ENCODE peak calls at places on chromosomes 12 and 14, in six cellular contexts. One of them, this sample, is unnamed.
A peak's percentile ranks its signal among the peaks of the same experiment; 100 is the strongest.

GRCh38 chr12:109697877-109698468 is 15.7 kb upstream of the FAM222A start:
- DNase-seq in astrocyte: no peak
- DNase-seq in GM23248: no peak
- DNase-seq in breast epithelium: no peak
- DNase-seq in cardiac muscle cell: no peak
- DNase-seq in PC-3: no peak
- DNase-seq in this sample: no peak

GRCh38 chr12:64652346-64652745 is 42.1 kb downstream of the RASSF3 start:
- DNase-seq in astrocyte: no peak
- DNase-seq in GM23248: no peak
- DNase-seq in breast epithelium: no peak
- DNase-seq in cardiac muscle cell: no peak
- DNase-seq in PC-3: no peak
- DNase-seq in this sample: no peak

GRCh38 chr12:121238604-121239334 is 28.8 kb downstream of the P2RX4 start:
- DNase-seq in astrocyte: no peak
- DNase-seq in GM23248: no peak
- DNase-seq in breast epithelium: no peak
- DNase-seq in cardiac muscle cell: no peak
- DNase-seq in PC-3: no peak
- DNase-seq in this sample: no peak

GRCh38 chr12:48296586-48297396 is 53.9 kb downstream of the ZNF641 start:
- DNase-seq in astrocyte: peak; percentile 73
- DNase-seq in GM23248: peak; percentile 82
- DNase-seq in breast epithelium: peak; percentile 70
- DNase-seq in cardiac muscle cell: peak; percentile 83
- DNase-seq in PC-3: peak; percentile 70
- DNase-seq in this sample: peak; percentile 36

GRCh38 chr14:65333926-65334687 is 78.4 kb upstream of the FUT8 start:
- DNase-seq in astrocyte: peak; percentile 74
- DNase-seq in GM23248: peak; percentile 83
- DNase-seq in breast epithelium: peak; percentile 53
- DNase-seq in cardiac muscle cell: no peak
- DNase-seq in PC-3: no peak
- DNase-seq in this sample: no peak

GRCh38 chr12:47556631-47557030 is 149.2 kb downstream of the RPAP3 start:
- DNase-seq in astrocyte: no peak
- DNase-seq in GM23248: no peak
- DNase-seq in breast epithelium: no peak
- DNase-seq in cardiac muscle cell: no peak
- DNase-seq in PC-3: no peak
- DNase-seq in this sample: no peak

GRCh38 chr14:73287071-73287470 is 49.8 kb downstream of the PAPLN start:
- DNase-seq in astrocyte: no peak
- DNase-seq in GM23248: no peak
- DNase-seq in breast epithelium: no peak
- DNase-seq in cardiac muscle cell: no peak
- DNase-seq in PC-3: no peak
- DNase-seq in this sample: no peak

GRCh38 chr14:65149116-65149515 is 46.8 kb upstream of the MAX start:
- DNase-seq in astrocyte: no peak
- DNase-seq in GM23248: no peak
- DNase-seq in breast epithelium: no peak
- DNase-seq in cardiac muscle cell: no peak
- DNase-seq in PC-3: no peak
- DNase-seq in this sample: no peak

GRCh38 chr14:81946808-81947798 is 413.4 kb upstream of the SEL1L start:
- DNase-seq in astrocyte: peak; percentile 0
- DNase-seq in GM23248: no peak
- DNase-seq in breast epithelium: no peak
- DNase-seq in cardiac muscle cell: no peak
- DNase-seq in PC-3: no peak
- DNase-seq in this sample: no peak

GRCh38 chr12:15982471-15982870 is 71.3 kb downstream of the DERA start:
- DNase-seq in astrocyte: peak; percentile 56
- DNase-seq in GM23248: peak; percentile 74
- DNase-seq in breast epithelium: no peak
- DNase-seq in cardiac muscle cell: no peak
- DNase-seq in PC-3: peak; percentile 46
- DNase-seq in this sample: no peak

GRCh38 chr14:68938515-68939423 is 40.3 kb downstream of the ACTN1 start:
- DNase-seq in astrocyte: no peak
- DNase-seq in GM23248: no peak
- DNase-seq in breast epithelium: no peak
- DNase-seq in cardiac muscle cell: no peak
- DNase-seq in PC-3: no peak
- DNase-seq in this sample: no peak

GRCh38 chr14:94601961-94602391 is 10.2 kb upstream of the SERPINA3 start:
- DNase-seq in astrocyte: peak; percentile 95
- DNase-seq in GM23248: peak; percentile 96
- DNase-seq in breast epithelium: no peak
- DNase-seq in cardiac muscle cell: no peak
- DNase-seq in PC-3: peak; percentile 48
- DNase-seq in this sample: no peak
- H3K27ac ChIP-seq in astrocyte: peak overlapping the region; percentile 69
- H3K27ac ChIP-seq in GM23248: peak overlapping the region; percentile 68
- H3K27ac ChIP-seq in breast epithelium: peak overlapping the region; percentile 68
- H3K27ac ChIP-seq in cardiac muscle cell: no peak overlapping the region
- H3K27ac ChIP-seq in PC-3: peak overlapping the region; percentile 53
- H3K27ac ChIP-seq in this sample: no peak overlapping the region

GRCh38 chr14:22532345-22533056 is 56.5 kb downstream of the DAD1 start:
- DNase-seq in astrocyte: peak; percentile 80
- DNase-seq in GM23248: peak; percentile 52
- DNase-seq in breast epithelium: no peak
- DNase-seq in cardiac muscle cell: peak; percentile 20
- DNase-seq in PC-3: no peak
- DNase-seq in this sample: no peak
- H3K4me3 ChIP-seq in astrocyte: no peak overlapping the region
- H3K4me3 ChIP-seq in GM23248: no peak overlapping the region
- H3K4me3 ChIP-seq in breast epithelium: no peak overlapping the region
- H3K4me3 ChIP-seq in cardiac muscle cell: no peak overlapping the region
- H3K4me3 ChIP-seq in PC-3: no peak overlapping the region
- H3K4me3 ChIP-seq in this sample: peak overlapping the region; percentile 25

GRCh38 chr12:6919588-6919987 is 5.2 kb downstream of the ENO2 start:
- DNase-seq in astrocyte: no peak
- DNase-seq in GM23248: no peak
- DNase-seq in breast epithelium: no peak
- DNase-seq in cardiac muscle cell: no peak
- DNase-seq in PC-3: no peak
- DNase-seq in this sample: no peak
- H3K27ac ChIP-seq in astrocyte: no peak overlapping the region
- H3K27ac ChIP-seq in GM23248: no peak overlapping the region
- H3K27ac ChIP-seq in breast epithelium: no peak overlapping the region
- H3K27ac ChIP-seq in cardiac muscle cell: no peak overlapping the region
- H3K27ac ChIP-seq in PC-3: no peak overlapping the region
- H3K27ac ChIP-seq in this sample: no peak overlapping the region

GRCh38 chr14:21671371-21671770 is 2.2 kb downstream of the OR4E1 start:
- DNase-seq in astrocyte: no peak
- DNase-seq in GM23248: no peak
- DNase-seq in breast epithelium: no peak
- DNase-seq in cardiac muscle cell: no peak
- DNase-seq in PC-3: no peak
- DNase-seq in this sample: no peak
- H3K4me3 ChIP-seq in astrocyte: no peak overlapping the region
- H3K4me3 ChIP-seq in GM23248: no peak overlapping the region
- H3K4me3 ChIP-seq in breast epithelium: no peak overlapping the region
- H3K4me3 ChIP-seq in cardiac muscle cell: no peak overlapping the region
- H3K4me3 ChIP-seq in PC-3: no peak overlapping the region
- H3K4me3 ChIP-seq in this sample: no peak overlapping the region

GRCh38 chr14:105857223-105857815 is 330.9 kb downstream of the TMEM121 start:
- DNase-seq in astrocyte: no peak
- DNase-seq in GM23248: no peak
- DNase-seq in breast epithelium: peak; percentile 43
- DNase-seq in cardiac muscle cell: no peak
- DNase-seq in PC-3: no peak
- DNase-seq in this sample: peak; percentile 16

GRCh38 chr14:105859717-105860614 is 333.6 kb downstream of the TMEM121 start:
- DNase-seq in astrocyte: no peak
- DNase-seq in GM23248: no peak
- DNase-seq in breast epithelium: no peak
- DNase-seq in cardiac muscle cell: no peak
- DNase-seq in PC-3: no peak
- DNase-seq in this sample: peak; percentile 44

GRCh38 chr14:105856676-105857222 is 330.4 kb downstream of the TMEM121 start:
- DNase-seq in astrocyte: no peak
- DNase-seq in GM23248: no peak
- DNase-seq in breast epithelium: no peak
- DNase-seq in cardiac muscle cell: no peak
- DNase-seq in PC-3: no peak
- DNase-seq in this sample: no peak

GRCh38 chr14:105858676-105859025 is 332.3 kb downstream of the TMEM121 start:
- DNase-seq in astrocyte: no peak
- DNase-seq in GM23248: no peak
- DNase-seq in breast epithelium: no peak
- DNase-seq in cardiac muscle cell: no peak
- DNase-seq in PC-3: no peak
- DNase-seq in this sample: no peak

DNA sequence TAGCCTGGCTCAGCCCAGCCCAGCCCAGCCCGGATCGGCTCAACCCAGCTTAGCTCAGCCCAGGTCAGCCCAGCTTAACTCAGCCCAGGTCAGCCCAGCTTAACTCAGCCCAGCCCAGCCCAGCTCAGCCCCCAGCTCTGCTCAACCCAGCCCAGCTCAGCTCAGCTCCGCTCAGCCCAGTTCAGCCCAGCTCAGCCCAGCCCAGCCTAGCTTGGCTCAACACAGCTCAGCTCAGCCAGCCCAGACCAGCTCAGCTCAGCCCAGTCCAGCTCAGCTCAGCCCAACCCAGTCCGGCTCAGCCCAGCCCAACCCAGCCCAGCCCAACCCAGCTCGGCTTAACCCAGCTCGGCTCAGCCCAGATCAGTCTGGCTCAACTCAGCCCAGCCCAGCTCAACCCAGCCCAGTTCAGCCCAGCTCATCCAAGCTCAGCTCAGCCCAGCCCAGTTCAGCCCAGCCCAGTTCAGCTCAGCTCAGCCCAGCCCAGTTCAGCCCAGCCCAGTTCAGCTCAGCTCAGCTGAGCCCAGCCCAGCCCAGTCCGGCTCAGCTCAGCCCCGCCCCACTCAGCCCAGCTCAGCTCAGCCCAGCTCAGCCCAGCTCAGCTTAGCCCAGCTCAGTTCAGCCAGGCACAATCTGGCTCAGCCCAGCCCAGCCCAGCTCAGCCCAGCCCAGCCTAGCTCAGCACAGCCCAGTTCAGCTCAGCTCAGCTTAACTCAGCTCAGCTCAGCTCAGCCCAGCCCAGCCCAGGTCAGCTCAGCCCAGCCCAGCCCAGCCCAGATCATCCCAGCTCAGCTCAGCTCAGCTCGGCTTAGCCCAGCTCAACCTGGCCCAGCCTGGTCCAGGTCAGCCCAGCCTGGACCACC is 331.7 kb downstream of the TMEM121 start:
- DNase-seq in astrocyte: no peak
- DNase-seq in GM23248: no peak
- DNase-seq in breast epithelium: peak; percentile 47
- DNase-seq in cardiac muscle cell: no peak
- DNase-seq in PC-3: no peak
- DNase-seq in this sample: peak; percentile 12
- H3K27ac ChIP-seq in astrocyte: no peak overlapping the region
- H3K27ac ChIP-seq in GM23248: no peak overlapping the region
- H3K27ac ChIP-seq in breast epithelium: no peak overlapping the region
- H3K27ac ChIP-seq in cardiac muscle cell: no peak overlapping the region
- H3K27ac ChIP-seq in PC-3: no peak overlapping the region
- H3K27ac ChIP-seq in this sample: peak overlapping the region; percentile 24

DNA sequence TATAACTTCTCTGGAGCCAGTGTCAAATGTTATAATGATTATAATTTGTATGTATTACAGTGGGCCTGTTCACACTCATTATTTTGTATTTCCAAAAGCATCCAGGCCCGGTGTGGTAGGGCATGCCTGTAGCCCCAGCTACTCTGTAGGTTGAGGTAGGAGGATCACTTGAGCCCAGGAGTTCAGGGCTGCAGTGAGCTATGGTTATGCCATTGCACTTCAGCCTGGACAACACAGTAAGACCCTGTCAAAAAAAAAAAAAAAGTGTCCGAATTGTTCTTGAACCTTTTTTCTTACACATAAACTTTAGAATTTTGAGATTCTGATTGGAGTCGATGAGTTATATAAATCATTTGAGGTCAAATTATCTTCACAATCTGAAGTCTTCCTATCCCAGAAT is 1.0 kb downstream of the ZNF84 start:
- DNase-seq in astrocyte: no peak
- DNase-seq in GM23248: peak; percentile 6
- DNase-seq in breast epithelium: no peak
- DNase-seq in cardiac muscle cell: no peak
- DNase-seq in PC-3: no peak
- DNase-seq in this sample: no peak
- H3K4me3 ChIP-seq in astrocyte: peak overlapping the region; percentile 76
- H3K4me3 ChIP-seq in GM23248: peak overlapping the region; percentile 91
- H3K4me3 ChIP-seq in breast epithelium: peak overlapping the region; percentile 86
- H3K4me3 ChIP-seq in cardiac muscle cell: peak overlapping the region; percentile 54
- H3K4me3 ChIP-seq in PC-3: peak overlapping the region; percentile 62
- H3K4me3 ChIP-seq in this sample: no peak overlapping the region

This sample was measured in CD4-positive, alpha-beta memory T cell.